ENCODE peak calls at places on chromosomes 6 and 20, in ten cellular contexts. F, Q, T, H, P, C, D, J, W and G are unnamed samples.

GRCh38 chr20:51428451-51429143 is 113.9 kb downstream of the NFATC2 start:
- DNase-seq in F (no peak), Q (no peak), T (no peak), H (no peak), P (no peak), C (no peak), D (no peak), J (no peak), W (no peak), G (no peak)

GRCh38 chr6:85129881-85130280 is 320.0 kb upstream of the NT5E start:
- DNase-seq in F (no peak), Q (no peak), T (no peak), H (no peak), P (no peak), C (peak; percentile 40), D (no peak), J (peak; percentile 38), W (no peak), G (no peak)

GRCh38 chr6:15491255-15491985 is 171.4 kb downstream of the DTNBP1 start:
- DNase-seq in F (peak; percentile 92), Q (peak; percentile 66), T (peak; percentile 68), H (peak; percentile 30), P (peak; percentile 53), C (peak; percentile 63), D (peak; percentile 61), J (peak; percentile 61), W (peak; percentile 84), G (peak; percentile 78)

GRCh38 chr6:146258206-146258605 is 229.3 kb downstream of the GRM1 start:
- DNase-seq in F (no peak), Q (no peak), T (no peak), H (no peak), P (no peak), C (no peak), D (no peak), J (no peak), W (no peak), G (no peak)

GRCh38 chr6:17207281-17207680 is 73.9 kb upstream of the RBM24 start:
- DNase-seq in F (no peak), Q (no peak), T (no peak), H (no peak), P (no peak), C (no peak), D (peak; percentile 99), J (no peak), W (no peak), G (no peak)

GRCh38 chr20:63542696-63543095 is 4.9 kb downstream of the SRMS start:
- DNase-seq in F (no peak), Q (no peak), T (no peak), H (no peak), P (no peak), C (no peak), D (no peak), J (no peak), W (no peak), G (no peak)

GRCh38 chr6:112149236-112149635 is 61.8 kb downstream of the FAM229B start:
- DNase-seq in F (no peak), Q (no peak), T (no peak), H (no peak), P (no peak), C (no peak), D (no peak), J (no peak), W (no peak), G (no peak)

GRCh38 chr6:27138837-27139752 is 108.4 kb upstream of the PRSS16 start:
- DNase-seq in F (no peak), Q (peak; percentile 38), T (peak; percentile 51), H (no peak), P (peak; percentile 72), C (no peak), D (peak; percentile 69), J (peak; percentile 45), W (no peak), G (peak; percentile 25)

GRCh38 chr20:61253264-61253639 is 1.2 kb downstream of the CDH4 start:
- DNase-seq in F (no peak), Q (no peak), T (no peak), H (peak; percentile 29), P (no peak), C (peak; percentile 61), D (no peak), J (peak; percentile 42), W (no peak), G (peak; percentile 69)

GRCh38 chr6:157563611-157564284 is 182.8 kb downstream of the ZDHHC14 start:
- DNase-seq in F (no peak), Q (no peak), T (no peak), H (no peak), P (no peak), C (no peak), D (no peak), J (no peak), W (no peak), G (no peak)

GRCh38 chr6:163779727-163780284 is 365.3 kb downstream of the QKI start:
- DNase-seq in F (no peak), Q (no peak), T (no peak), H (no peak), P (no peak), C (no peak), D (no peak), J (no peak), W (no peak), G (no peak)

GRCh38 chr6:170212051-170212756 is 78.7 kb downstream of the DLL1 start:
- DNase-seq in F (no peak), Q (no peak), T (no peak), H (no peak), P (no peak), C (no peak), D (no peak), J (no peak), W (no peak), G (no peak)

GRCh38 chr6:120996340-120996739 is 337.9 kb downstream of the TBC1D32 start:
- DNase-seq in F (no peak), Q (no peak), T (no peak), H (no peak), P (no peak), C (no peak), D (no peak), J (no peak), W (no peak), G (no peak)

GRCh38 chr6:93417421-93417996 is 1.9 kb downstream of the EPHA7 start:
- DNase-seq in F (no peak), Q (no peak), T (no peak), H (no peak), P (no peak), C (no peak), D (peak; percentile 35), J (peak; percentile 42), W (peak; percentile 41), G (no peak)

GRCh38 chr6:140441256-140441655 is 1066.8 kb upstream of the CITED2 start:
- DNase-seq in F (no peak), Q (no peak), T (no peak), H (no peak), P (peak; percentile 13), C (peak; percentile 51), D (peak; percentile 41), J (peak; percentile 76), W (peak; percentile 3), G (no peak)

GRCh38 chr6:46704562-46704961 is 16.9 kb downstream of the TDRD6 start:
- DNase-seq in F (peak; percentile 27), Q (no peak), T (no peak), H (peak; percentile 5), P (peak; percentile 12), C (peak; percentile 39), D (no peak), J (peak; percentile 61), W (no peak), G (no peak)

GRCh38 chr6:133432021-133432989 is 191.1 kb downstream of the EYA4 start:
- DNase-seq in F (no peak), Q (no peak), T (no peak), H (no peak), P (no peak), C (peak; percentile 54), D (peak; percentile 65), J (no peak), W (no peak), G (no peak)

GRCh38 chr20:56826971-56827645 is 198.0 kb downstream of the TFAP2C start:
- DNase-seq in F (no peak), Q (no peak), T (no peak), H (no peak), P (no peak), C (no peak), D (no peak), J (no peak), W (no peak), G (no peak)

GRCh38 chr6:82954351-82954750 is 111.3 kb downstream of the UBE3D start:
- DNase-seq in F (peak; percentile 41), Q (no peak), T (no peak), H (no peak), P (no peak), C (no peak), D (no peak), J (no peak), W (no peak), G (no peak)

GRCh38 chr20:36243726-36244125 is 7.4 kb downstream of the AAR2 start:
- DNase-seq in F (no peak), Q (no peak), T (no peak), H (no peak), P (no peak), C (no peak), D (no peak), J (no peak), W (no peak), G (no peak)

GRCh38 chr20:44209691-44210421 is 715 bp downstream of the OSER1 start:
- DNase-seq in F (no peak), Q (no peak), T (no peak), H (no peak), P (no peak), C (peak; percentile 18), D (no peak), J (peak; percentile 30), W (no peak), G (no peak)

GRCh38 chr6:52155791-52156576 is 30.2 kb upstream of the IL17A start:
- DNase-seq in F (no peak), Q (no peak), T (no peak), H (no peak), P (peak; percentile 33), C (peak; percentile 71), D (no peak), J (peak; percentile 97), W (no peak), G (no peak)

GRCh38 chr6:134698228-134698627 is 251.7 kb downstream of the ALDH8A1 start:
- DNase-seq in F (no peak), Q (no peak), T (no peak), H (no peak), P (no peak), C (no peak), D (no peak), J (no peak), W (no peak), G (no peak)

GRCh38 chr6:10521104-10521808 is at the start of gene GCNT2:
- DNase-seq in F (no peak), Q (no peak), T (no peak), H (peak; percentile 6), P (no peak), C (peak; percentile 79), D (no peak), J (peak; percentile 88), W (no peak), G (no peak)